ENCODE peak calls at places on chromosomes 13 and 19, in four cellular contexts. E is colonic mucosa, Z is tibial nerve, O is choroid plexus epithelial cell. M is an unnamed sample.

GRCh38 chr19:38307597-38307996 is 3.5 kb downstream of the C19orf33 start:
- DNase-seq in E (no peak), O (no peak), Z (no peak), M (no peak)

GRCh38 chr19:55301459-55302331 is 17.9 kb downstream of the BRSK1 start:
- DNase-seq in E (peak), Z (peak), O (peak), M (no peak)

GRCh38 chr13:85241045-85241444 is 558.2 kb downstream of the SLITRK6 start:
- DNase-seq in E (no peak), O (peak), Z (no peak), M (no peak)

GRCh38 chr19:750640-751423 is at the start of gene MISP:
- DNase-seq in E (peak), O (no peak), Z (no peak), M (no peak)

GRCh38 chr19:14775855-14776254 is 2.5 kb downstream of the ADGRE2 start:
- DNase-seq in O (no peak), Z (no peak), E (no peak), M (no peak)

GRCh38 chr13:30719521-30719914 is 15.8 kb upstream of the ALOX5AP start:
- DNase-seq in E (no peak), Z (no peak), O (no peak), M (no peak)

GRCh38 chr13:32824671-32825070 is 191.6 kb upstream of the KL start:
- DNase-seq in E (no peak), Z (no peak), O (peak), M (peak)

GRCh38 chr13:98344392-98344791 is 167.3 kb upstream of the RNF113B start:
- DNase-seq in Z (no peak), E (no peak), O (no peak), M (no peak)

GRCh38 chr19:4295972-4296771 is 6.0 kb downstream of the TMIGD2 start:
- DNase-seq in E (no peak), O (no peak), Z (no peak), M (no peak)

GRCh38 chr19:8641908-8642547 is 11.6 kb downstream of the NFILZ start:
- DNase-seq in O (peak), Z (no peak), E (no peak), M (no peak)

GRCh38 chr13:30111810-30112209 is 195.5 kb downstream of the KATNAL1 start:
- DNase-seq in O (no peak), Z (no peak), E (no peak), M (no peak)

GRCh38 chr13:99980201-99981114 is 1.1 kb upstream of the ZIC2 start:
- DNase-seq in O (peak), E (peak), Z (no peak), M (no peak)
- H3K4me3 ChIP-seq in O (peak), E (peak), Z (peak), M (peak)

DNA sequence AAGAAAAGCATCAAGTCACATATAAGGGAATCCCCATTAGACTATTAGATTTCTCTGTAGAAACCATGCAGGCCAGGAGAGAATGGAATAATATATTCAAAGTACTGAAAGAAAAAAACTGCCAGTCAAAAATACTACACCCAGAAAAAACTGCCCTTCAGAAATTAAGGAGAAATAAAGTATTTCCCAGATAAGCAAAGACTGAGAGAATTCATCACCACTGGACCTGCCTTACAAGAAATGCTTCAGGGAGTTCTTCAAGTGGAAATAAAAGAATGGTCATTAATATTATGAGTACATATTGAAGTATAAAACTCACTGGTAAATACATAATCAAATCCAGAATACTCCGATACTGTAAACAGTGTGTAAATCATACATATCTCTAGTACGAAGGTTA is 35.9 kb downstream of the VWA8 start:
- DNase-seq in Z (no peak), O (no peak), E (no peak), M (no peak)
- H3K4me3 ChIP-seq in Z (no peak), O (no peak), E (no peak), M (no peak)

DNA sequence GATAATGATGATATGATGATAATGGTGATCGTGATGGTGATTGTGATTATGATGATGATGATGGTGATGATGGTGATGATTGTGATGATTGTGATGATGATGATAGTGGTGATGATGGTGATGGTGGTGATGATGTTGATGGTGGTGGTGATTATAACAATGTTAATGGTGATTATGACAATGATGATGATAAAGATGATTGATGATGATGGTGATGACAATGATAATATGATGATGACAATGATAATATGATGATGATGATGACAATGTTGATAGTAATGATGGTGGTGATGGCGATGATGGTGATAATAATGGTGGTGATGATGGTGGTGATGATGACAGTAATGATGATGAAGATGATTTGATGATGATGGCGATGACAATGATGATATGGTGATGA is 34.1 kb upstream of the ZNF536 start:
- DNase-seq in E (no peak), O (no peak), Z (no peak), M (no peak)
- H3K4me3 ChIP-seq in E (no peak), O (no peak), Z (no peak), M (no peak)

GRCh38 chr13:35785563-35786327 is 309.3 kb upstream of the MAB21L1 start:
- DNase-seq in O (no peak), E (no peak), Z (no peak), M (no peak)

GRCh38 chr13:35781044-35781443 is 304.6 kb upstream of the MAB21L1 start:
- DNase-seq in Z (no peak), E (no peak), O (no peak), M (no peak)

GRCh38 chr13:35781661-35782060 is 305.2 kb upstream of the MAB21L1 start:
- DNase-seq in Z (no peak), O (no peak), E (no peak), M (no peak)

GRCh38 chr13:35782793-35783192 is 306.3 kb upstream of the MAB21L1 start:
- DNase-seq in E (no peak), O (no peak), Z (no peak), M (no peak)

GRCh38 chr13:35784286-35784951 is 307.9 kb upstream of the MAB21L1 start:
- DNase-seq in O (no peak), E (no peak), Z (no peak), M (no peak)
- H3K4me3 ChIP-seq in O (no peak), E (no peak), Z (no peak), M (no peak)

DNA sequence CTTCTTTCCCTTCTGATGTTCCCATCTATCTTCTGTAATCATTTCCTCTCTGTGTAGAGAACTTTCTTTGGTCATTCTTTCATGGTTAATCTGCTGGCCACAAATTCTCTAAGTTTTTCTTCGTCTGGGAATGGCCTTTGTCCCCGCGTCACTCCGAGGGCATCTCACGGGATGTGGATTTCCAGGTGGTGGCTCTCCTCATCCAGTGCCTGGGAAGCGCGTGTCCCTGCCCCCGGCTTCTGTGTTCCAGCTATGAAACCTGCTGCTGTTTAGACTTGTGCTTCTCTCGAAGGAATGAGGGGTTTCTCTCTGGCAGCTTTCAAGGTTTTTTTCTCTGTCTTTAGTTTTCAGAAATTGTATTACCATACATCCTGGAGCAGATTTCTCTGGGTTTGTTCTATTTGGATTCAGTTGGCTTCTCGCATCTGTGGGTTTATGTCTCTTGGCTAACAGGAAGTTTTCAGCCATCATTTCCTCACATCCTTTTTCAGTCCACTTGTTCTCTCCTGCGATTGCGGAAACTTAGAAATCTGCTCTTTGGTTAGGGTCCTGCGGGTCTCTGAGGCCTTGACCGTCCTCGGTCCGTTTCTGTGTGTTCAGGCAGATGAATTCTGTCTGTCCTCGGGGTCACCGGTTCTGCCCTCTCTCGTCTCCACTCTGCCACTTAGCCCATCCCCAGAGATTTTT is 36.9 kb upstream of the DCUN1D2 start:
- DNase-seq in E (no peak), Z (no peak), O (no peak), M (no peak)
- H3K4me3 ChIP-seq in E (no peak), Z (no peak), O (no peak), M (no peak)